ENCODE peak calls at places on chromosome 13, in four cellular contexts. One of them, this sample, is unnamed.

GRCh38 chr13:114088863-114089262 is 43.6 kb downstream of the RASA3 start:
- DNase-seq in HEK293T: no peak
- DNase-seq in GM12878: no peak
- DNase-seq in HepG2: no peak
- DNase-seq in this sample: no peak

GRCh38 chr13:29569253-29570057 is 26.0 kb downstream of the SLC7A1 start:
- DNase-seq in HEK293T: no peak
- DNase-seq in GM12878: no peak
- DNase-seq in HepG2: peak
- DNase-seq in this sample: no peak

GRCh38 chr13:73092831-73093230 is 34.0 kb downstream of the KLF5 start:
- DNase-seq in HEK293T: no peak
- DNase-seq in GM12878: no peak
- DNase-seq in HepG2: peak
- DNase-seq in this sample: no peak

GRCh38 chr13:97359181-97360057 is 74.5 kb upstream of the RAP2A start:
- DNase-seq in HEK293T: peak
- DNase-seq in GM12878: no peak
- DNase-seq in HepG2: peak
- DNase-seq in this sample: peak

GRCh38 chr13:30520571-30520970 is 54.8 kb upstream of the HMGB1 start:
- DNase-seq in HEK293T: no peak
- DNase-seq in GM12878: no peak
- DNase-seq in HepG2: no peak
- DNase-seq in this sample: no peak

GRCh38 chr13:105193026-105193425 is 1342.4 kb downstream of the EFNB2 start:
- DNase-seq in HEK293T: no peak
- DNase-seq in GM12878: no peak
- DNase-seq in HepG2: no peak
- DNase-seq in this sample: no peak

GRCh38 chr13:113365551-113365971 is 1.6 kb upstream of the GRTP1 start:
- DNase-seq in HEK293T: no peak
- DNase-seq in GM12878: no peak
- DNase-seq in HepG2: no peak
- DNase-seq in this sample: no peak

GRCh38 chr13:43054803-43055802 is 31.7 kb downstream of the DNAJC15 start:
- DNase-seq in HEK293T: peak
- DNase-seq in GM12878: no peak
- DNase-seq in HepG2: peak
- DNase-seq in this sample: peak

GRCh38 chr13:98222081-98222554 is 45.0 kb upstream of the RNF113B start:
- DNase-seq in HEK293T: no peak
- DNase-seq in GM12878: no peak
- DNase-seq in HepG2: no peak
- DNase-seq in this sample: no peak

GRCh38 chr13:81738364-81738763 is 1397.4 kb upstream of the SPRY2 start:
- DNase-seq in HEK293T: no peak
- DNase-seq in GM12878: no peak
- DNase-seq in HepG2: no peak
- DNase-seq in this sample: no peak

GRCh38 chr13:59492030-59492636 is 671.6 kb downstream of the DIAPH3 start:
- DNase-seq in HEK293T: no peak
- DNase-seq in GM12878: no peak
- DNase-seq in HepG2: no peak
- DNase-seq in this sample: no peak
- TF ChIP-seq FOXK2 in HEK293T: no peak
- TF ChIP-seq FOXK2 in GM12878: no peak
- TF ChIP-seq FOXK2 in HepG2: no peak
- TF ChIP-seq FOXK2 in this sample: no peak

GRCh38 chr13:76035711-76036110 is 399.6 kb downstream of the LMO7 start:
- DNase-seq in HEK293T: no peak
- DNase-seq in GM12878: no peak
- DNase-seq in HepG2: no peak
- DNase-seq in this sample: no peak
- TF ChIP-seq FOXK2 in HEK293T: no peak
- TF ChIP-seq FOXK2 in GM12878: no peak
- TF ChIP-seq FOXK2 in HepG2: no peak
- TF ChIP-seq FOXK2 in this sample: no peak

GRCh38 chr13:22717036-22717435 is 463.7 kb upstream of the SGCG start:
- DNase-seq in HEK293T: no peak
- DNase-seq in GM12878: no peak
- DNase-seq in HepG2: no peak
- DNase-seq in this sample: no peak
- TF ChIP-seq FOXK2 in HEK293T: no peak
- TF ChIP-seq FOXK2 in GM12878: no peak
- TF ChIP-seq FOXK2 in HepG2: no peak
- TF ChIP-seq FOXK2 in this sample: no peak

GRCh38 chr13:34757441-34757840 is 184.6 kb upstream of the NBEA start:
- DNase-seq in HEK293T: no peak
- DNase-seq in GM12878: no peak
- DNase-seq in HepG2: no peak
- DNase-seq in this sample: no peak
- TF ChIP-seq FOXK2 in HEK293T: no peak
- TF ChIP-seq FOXK2 in GM12878: no peak
- TF ChIP-seq FOXK2 in HepG2: no peak
- TF ChIP-seq FOXK2 in this sample: no peak

GRCh38 chr13:65653548-65654078 is 1576.5 kb downstream of the PCDH9 start:
- DNase-seq in HEK293T: peak
- DNase-seq in GM12878: no peak
- DNase-seq in HepG2: no peak
- DNase-seq in this sample: no peak
- TF ChIP-seq FOXK2 in HEK293T: no peak
- TF ChIP-seq FOXK2 in GM12878: no peak
- TF ChIP-seq FOXK2 in HepG2: no peak
- TF ChIP-seq FOXK2 in this sample: no peak

GRCh38 chr13:48258002-48258401 is 25.0 kb downstream of the ITM2B start:
- DNase-seq in HEK293T: no peak
- DNase-seq in GM12878: no peak
- DNase-seq in HepG2: peak
- DNase-seq in this sample: no peak
- TF ChIP-seq FOXK2 in HEK293T: no peak
- TF ChIP-seq FOXK2 in GM12878: no peak
- TF ChIP-seq FOXK2 in HepG2: no peak
- TF ChIP-seq FOXK2 in this sample: no peak